ENCODE peak calls at places on chromosomes 2 and 18, in five cellular contexts. C is fibroblast of villous mesenchyme, B is HTR-8/SVneo, H is A549, R is heart left ventricle. W is an unnamed sample.

GRCh38 chr2:171004833-171005232 is 75.8 kb downstream of the GORASP2 start:
- DNase-seq in C (no peak), B (no peak), H (no peak), R (no peak), W (no peak)

GRCh38 chr2:104854507-104855173 is 725 bp downstream of the POU3F3 start:
- DNase-seq in C (no peak), B (no peak), H (no peak), R (no peak), W (no peak)

GRCh38 chr2:215880970-215881369 is 132.4 kb downstream of the MREG start:
- DNase-seq in C (no peak), B (no peak), H (no peak), R (no peak), W (no peak)

GRCh38 chr18:3015203-3015590 is 2.3 kb upstream of the LPIN2 start:
- DNase-seq in C (peak; percentile 83), B (peak; percentile 71), H (peak; percentile 52), R (no peak), W (no peak)

GRCh38 chr18:79779021-79779699 is 18.6 kb upstream of the KCNG2 start:
- DNase-seq in C (no peak), B (no peak), H (no peak), R (no peak), W (no peak)

GRCh38 chr2:112607680-112608438 is 23.4 kb downstream of the CHCHD5 start:
- DNase-seq in C (no peak), B (no peak), H (no peak), R (no peak), W (no peak)

GRCh38 chr2:38776531-38776930 is 1.5 kb upstream of the GEMIN6 start:
- DNase-seq in C (no peak), B (no peak), H (no peak), R (no peak), W (no peak)

GRCh38 chr18:76822510-76823165 is at the start of gene ZNF236:
- DNase-seq in C (peak; percentile 82), B (peak; percentile 35), H (peak; percentile 76), R (peak; percentile 83), W (peak; percentile 79)

GRCh38 chr2:100291152-100291970 is 30.9 kb downstream of the LONRF2 start:
- DNase-seq in C (peak; percentile 98), B (peak; percentile 87), H (peak; percentile 99), R (peak; percentile 45), W (no peak)

GRCh38 chr2:201621293-201621999 is 21.9 kb downstream of the TMEM237 start:
- DNase-seq in C (no peak), B (no peak), H (no peak), R (no peak), W (no peak)

W was measured in type B pancreatic cell.